ENCODE peak calls at places on chromosomes 2 and 18, in five cellular contexts. One of them, this sample, is unnamed.

GRCh38 chr18:57062841-57063240 is 84.0 kb upstream of the BOD1L2 start:
- DNase-seq in CD8-positive, alpha-beta T cell: no peak
- DNase-seq in cardiac muscle cell: no peak
- DNase-seq in testis: no peak
- DNase-seq in tibial nerve: no peak
- DNase-seq in this sample: no peak

GRCh38 chr2:152507941-152508340 is 173.0 kb downstream of the FMNL2 start:
- DNase-seq in tibial nerve: no peak
- DNase-seq in CD8-positive, alpha-beta T cell: no peak
- DNase-seq in cardiac muscle cell: no peak
- DNase-seq in testis: no peak
- DNase-seq in this sample: no peak

GRCh38 chr18:76450912-76451421 is 44.1 kb downstream of the ZNF516 start:
- DNase-seq in cardiac muscle cell: peak; percentile 65
- DNase-seq in tibial nerve: no peak
- DNase-seq in testis: peak; percentile 76
- DNase-seq in CD8-positive, alpha-beta T cell: no peak
- DNase-seq in this sample: no peak

GRCh38 chr2:136254681-136255080 is 136.7 kb upstream of the CXCR4 start:
- DNase-seq in CD8-positive, alpha-beta T cell: no peak
- DNase-seq in tibial nerve: no peak
- DNase-seq in cardiac muscle cell: no peak
- DNase-seq in testis: no peak
- DNase-seq in this sample: no peak

GRCh38 chr2:239143858-239144712 is 256.7 kb downstream of the HDAC4 start:
- DNase-seq in testis: peak; percentile 55
- DNase-seq in CD8-positive, alpha-beta T cell: peak; percentile 4
- DNase-seq in cardiac muscle cell: peak; percentile 58
- DNase-seq in tibial nerve: no peak
- DNase-seq in this sample: peak; percentile 25

GRCh38 chr2:47173986-47174730 is 19.1 kb upstream of the STPG4 start:
- DNase-seq in cardiac muscle cell: no peak
- DNase-seq in testis: no peak
- DNase-seq in CD8-positive, alpha-beta T cell: no peak
- DNase-seq in tibial nerve: no peak
- DNase-seq in this sample: no peak

GRCh38 chr2:200695178-200695930 is 109.5 kb downstream of the AOX1 start:
- DNase-seq in CD8-positive, alpha-beta T cell: no peak
- DNase-seq in testis: peak; percentile 20
- DNase-seq in tibial nerve: no peak
- DNase-seq in cardiac muscle cell: no peak
- DNase-seq in this sample: no peak

GRCh38 chr2:85785027-85785822 is 31.4 kb downstream of the ATOH8 start:
- DNase-seq in testis: no peak
- DNase-seq in cardiac muscle cell: no peak
- DNase-seq in tibial nerve: no peak
- DNase-seq in CD8-positive, alpha-beta T cell: no peak
- DNase-seq in this sample: peak; percentile 46

GRCh38 chr18:26456070-26456491 is 92.3 kb downstream of the KCTD1 start:
- DNase-seq in cardiac muscle cell: no peak
- DNase-seq in testis: no peak
- DNase-seq in CD8-positive, alpha-beta T cell: no peak
- DNase-seq in tibial nerve: no peak
- DNase-seq in this sample: no peak

GRCh38 chr2:57296795-57297517 is 749.6 kb upstream of the VRK2 start:
- DNase-seq in CD8-positive, alpha-beta T cell: no peak
- DNase-seq in cardiac muscle cell: no peak
- DNase-seq in testis: no peak
- DNase-seq in tibial nerve: no peak
- DNase-seq in this sample: no peak

GRCh38 chr18:53946561-53946960 is 277.9 kb downstream of the MBD2 start:
- DNase-seq in testis: no peak
- DNase-seq in cardiac muscle cell: no peak
- DNase-seq in tibial nerve: no peak
- DNase-seq in CD8-positive, alpha-beta T cell: no peak
- DNase-seq in this sample: no peak

GRCh38 chr18:23862071-23862470 is 152.5 kb upstream of the TTC39C start:
- DNase-seq in CD8-positive, alpha-beta T cell: no peak
- DNase-seq in testis: no peak
- DNase-seq in cardiac muscle cell: no peak
- DNase-seq in tibial nerve: no peak
- DNase-seq in this sample: no peak

GRCh38 chr2:42324949-42325348 is 36.1 kb downstream of the COX7A2L start:
- DNase-seq in tibial nerve: no peak
- DNase-seq in CD8-positive, alpha-beta T cell: no peak
- DNase-seq in testis: no peak
- DNase-seq in cardiac muscle cell: no peak
- DNase-seq in this sample: no peak

GRCh38 chr2:46979611-46980010 is 64.0 kb upstream of the MCFD2 start:
- DNase-seq in tibial nerve: no peak
- DNase-seq in testis: no peak
- DNase-seq in cardiac muscle cell: no peak
- DNase-seq in CD8-positive, alpha-beta T cell: peak; percentile 21
- DNase-seq in this sample: no peak

GRCh38 chr2:195038158-195038557 is 618.9 kb upstream of the SLC39A10 start:
- DNase-seq in tibial nerve: no peak
- DNase-seq in cardiac muscle cell: no peak
- DNase-seq in CD8-positive, alpha-beta T cell: no peak
- DNase-seq in testis: peak; percentile 54
- DNase-seq in this sample: no peak

GRCh38 chr18:3360211-3360610 is 89.8 kb upstream of the TGIF1 start:
- DNase-seq in cardiac muscle cell: no peak
- DNase-seq in tibial nerve: no peak
- DNase-seq in CD8-positive, alpha-beta T cell: no peak
- DNase-seq in testis: peak; percentile 38
- DNase-seq in this sample: peak; percentile 22

GRCh38 chr2:105407946-105408743 is 9.3 kb upstream of the FHL2 start:
- DNase-seq in CD8-positive, alpha-beta T cell: no peak
- DNase-seq in tibial nerve: no peak
- DNase-seq in testis: no peak
- DNase-seq in cardiac muscle cell: no peak
- DNase-seq in this sample: no peak

GRCh38 chr2:153871231-153872221 is at the start of gene GALNT13:
- DNase-seq in testis: peak; percentile 61
- DNase-seq in CD8-positive, alpha-beta T cell: no peak
- DNase-seq in tibial nerve: no peak
- DNase-seq in cardiac muscle cell: peak; percentile 78
- DNase-seq in this sample: peak; percentile 52

GRCh38 chr18:36728345-36728744 is 100.5 kb downstream of the TPGS2 start:
- DNase-seq in testis: no peak
- DNase-seq in CD8-positive, alpha-beta T cell: no peak
- DNase-seq in tibial nerve: no peak
- DNase-seq in cardiac muscle cell: no peak
- DNase-seq in this sample: no peak

GRCh38 chr2:75592028-75592427 is 31.3 kb upstream of the EVA1A start:
- DNase-seq in testis: no peak
- DNase-seq in CD8-positive, alpha-beta T cell: no peak
- DNase-seq in cardiac muscle cell: no peak
- DNase-seq in tibial nerve: no peak
- DNase-seq in this sample: no peak

GRCh38 chr2:240886678-240887574 is 9.0 kb downstream of the MAB21L4 start:
- DNase-seq in testis: no peak
- DNase-seq in CD8-positive, alpha-beta T cell: no peak
- DNase-seq in tibial nerve: no peak
- DNase-seq in cardiac muscle cell: no peak
- DNase-seq in this sample: no peak

DNA sequence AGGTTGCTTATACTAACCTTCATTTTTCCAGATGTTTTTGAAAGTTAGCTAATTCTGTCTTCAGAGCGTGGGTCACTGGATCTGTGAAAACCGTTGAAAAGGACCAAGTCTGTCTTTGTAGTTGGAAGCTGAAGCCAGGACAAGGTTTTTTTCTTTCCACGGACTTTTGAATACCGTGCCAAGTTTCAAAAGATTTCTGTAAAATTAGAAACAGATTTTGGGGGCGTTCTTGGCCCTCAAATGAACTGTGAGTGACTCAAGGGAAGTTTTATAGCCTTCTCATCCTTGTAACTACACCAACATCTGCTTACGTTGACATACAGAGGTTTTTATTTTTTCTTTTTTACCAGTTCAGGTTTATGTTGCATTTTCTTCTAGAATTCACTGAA is at the start of gene FAP:
- DNase-seq in testis: no peak
- DNase-seq in CD8-positive, alpha-beta T cell: no peak
- DNase-seq in cardiac muscle cell: no peak
- DNase-seq in tibial nerve: no peak
- DNase-seq in this sample: no peak
- H3K27ac ChIP-seq in testis: peak within 1 kb of the TSS; percentile 29
- H3K27ac ChIP-seq in CD8-positive, alpha-beta T cell: no peak within 1 kb of the TSS
- H3K27ac ChIP-seq in cardiac muscle cell: no peak within 1 kb of the TSS
- H3K27ac ChIP-seq in tibial nerve: no peak within 1 kb of the TSS
- H3K27ac ChIP-seq in this sample: no peak within 1 kb of the TSS

DNA sequence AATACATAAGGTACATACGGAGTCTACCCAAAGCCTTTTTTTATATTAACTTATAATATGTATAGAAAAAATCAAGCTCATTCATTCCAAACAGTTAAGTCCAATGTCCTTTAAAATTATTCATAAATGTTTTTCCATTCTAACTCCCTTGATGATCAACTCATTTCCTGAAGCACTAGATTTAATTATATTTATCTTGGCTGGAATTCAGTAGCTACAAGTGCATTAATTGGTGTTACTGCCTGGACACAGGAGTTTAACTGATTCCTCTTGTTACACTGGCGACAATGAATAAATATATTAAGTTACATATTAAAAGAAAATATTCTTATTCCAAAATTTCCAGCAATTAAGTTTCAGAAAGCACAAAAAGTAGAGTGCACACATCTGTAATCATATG is 35.8 kb downstream of the GALNT3 start:
- DNase-seq in testis: no peak
- DNase-seq in CD8-positive, alpha-beta T cell: no peak
- DNase-seq in cardiac muscle cell: no peak
- DNase-seq in tibial nerve: no peak
- DNase-seq in this sample: no peak
- H3K27ac ChIP-seq in testis: no peak overlapping the region
- H3K27ac ChIP-seq in CD8-positive, alpha-beta T cell: no peak overlapping the region
- H3K27ac ChIP-seq in cardiac muscle cell: no peak overlapping the region
- H3K27ac ChIP-seq in tibial nerve: no peak overlapping the region
- H3K27ac ChIP-seq in this sample: no peak overlapping the region

GRCh38 chr2:108271691-108272253 is 16.9 kb upstream of the SULT1C2 start:
- DNase-seq in cardiac muscle cell: no peak
- DNase-seq in CD8-positive, alpha-beta T cell: no peak
- DNase-seq in testis: peak; percentile 19
- DNase-seq in tibial nerve: peak; percentile 45
- DNase-seq in this sample: no peak
- H3K27ac ChIP-seq in cardiac muscle cell: no peak overlapping the region
- H3K27ac ChIP-seq in CD8-positive, alpha-beta T cell: no peak overlapping the region
- H3K27ac ChIP-seq in testis: no peak overlapping the region
- H3K27ac ChIP-seq in tibial nerve: peak overlapping the region; percentile 71
- H3K27ac ChIP-seq in this sample: no peak overlapping the region

DNA sequence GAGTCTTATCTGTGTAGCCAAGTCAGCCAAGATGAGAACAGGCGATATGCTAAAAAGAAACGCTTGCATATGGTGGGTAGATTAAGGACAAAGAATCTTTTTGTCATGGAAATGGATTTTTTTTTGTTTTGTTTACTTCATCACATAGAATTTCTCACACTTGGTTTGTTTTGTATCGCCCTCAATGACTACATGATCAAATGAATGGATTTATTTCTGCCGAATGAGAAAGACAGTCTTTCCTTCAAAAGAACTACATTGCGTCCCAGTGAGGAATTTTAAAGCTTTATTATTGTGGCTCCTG is 2.0 kb downstream of the SALL3 start:
- DNase-seq in testis: no peak
- DNase-seq in cardiac muscle cell: no peak
- DNase-seq in CD8-positive, alpha-beta T cell: no peak
- DNase-seq in tibial nerve: no peak
- DNase-seq in this sample: no peak
- H3K27ac ChIP-seq in testis: no peak overlapping the region
- H3K27ac ChIP-seq in cardiac muscle cell: no peak overlapping the region
- H3K27ac ChIP-seq in CD8-positive, alpha-beta T cell: no peak overlapping the region
- H3K27ac ChIP-seq in tibial nerve: no peak overlapping the region
- H3K27ac ChIP-seq in this sample: peak overlapping the region; percentile 21

DNA sequence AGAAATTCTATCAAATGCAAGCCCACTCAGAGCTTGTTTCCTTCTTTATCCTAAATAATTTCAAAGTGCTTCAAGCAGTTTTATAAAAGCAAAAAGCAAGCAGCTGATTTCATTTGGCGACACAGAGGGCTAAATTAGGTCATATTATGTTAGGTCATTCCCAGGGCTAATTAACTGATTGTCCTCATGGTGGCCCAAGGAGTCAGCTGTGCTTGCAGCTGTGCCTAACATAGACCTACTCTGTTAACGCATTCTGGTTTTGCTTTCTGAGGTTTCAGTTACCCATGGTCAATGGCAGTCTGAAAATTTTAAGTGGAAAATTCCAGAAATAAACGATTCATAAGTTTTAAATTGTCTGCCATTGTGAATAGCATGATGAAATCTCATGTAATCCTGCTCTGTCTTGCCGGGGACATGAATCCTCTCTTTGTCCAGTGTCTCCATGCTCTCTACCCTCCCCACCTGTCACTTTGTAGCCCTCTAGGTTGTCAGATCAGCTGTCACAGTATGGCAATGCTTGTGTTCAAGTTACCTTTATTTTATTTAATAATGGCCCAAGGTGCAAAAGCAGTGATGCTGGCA is 168.7 kb downstream of the KCNS3 start:
- DNase-seq in testis: no peak
- DNase-seq in tibial nerve: no peak
- DNase-seq in cardiac muscle cell: no peak
- DNase-seq in CD8-positive, alpha-beta T cell: no peak
- DNase-seq in this sample: no peak
- H3K27ac ChIP-seq in testis: no peak overlapping the region
- H3K27ac ChIP-seq in tibial nerve: no peak overlapping the region
- H3K27ac ChIP-seq in cardiac muscle cell: no peak overlapping the region
- H3K27ac ChIP-seq in CD8-positive, alpha-beta T cell: no peak overlapping the region
- H3K27ac ChIP-seq in this sample: peak overlapping the region; percentile 23

GRCh38 chr18:34729264-34729663 is 19.2 kb downstream of the DTNA start:
- DNase-seq in tibial nerve: no peak
- DNase-seq in CD8-positive, alpha-beta T cell: no peak
- DNase-seq in testis: peak; percentile 14
- DNase-seq in cardiac muscle cell: peak; percentile 71
- DNase-seq in this sample: no peak
- H3K27ac ChIP-seq in tibial nerve: no peak overlapping the region
- H3K27ac ChIP-seq in CD8-positive, alpha-beta T cell: no peak overlapping the region
- H3K27ac ChIP-seq in testis: peak overlapping the region; percentile 63
- H3K27ac ChIP-seq in cardiac muscle cell: no peak overlapping the region
- H3K27ac ChIP-seq in this sample: no peak overlapping the region

GRCh38 chr2:217049931-217050330 is 190.1 kb upstream of the TNP1 start:
- DNase-seq in cardiac muscle cell: no peak
- DNase-seq in tibial nerve: peak; percentile 58
- DNase-seq in CD8-positive, alpha-beta T cell: no peak
- DNase-seq in testis: peak; percentile 45
- DNase-seq in this sample: no peak
- H3K27ac ChIP-seq in cardiac muscle cell: no peak overlapping the region
- H3K27ac ChIP-seq in tibial nerve: no peak overlapping the region
- H3K27ac ChIP-seq in CD8-positive, alpha-beta T cell: no peak overlapping the region
- H3K27ac ChIP-seq in testis: no peak overlapping the region
- H3K27ac ChIP-seq in this sample: no peak overlapping the region

GRCh38 chr2:59947220-59947619 is 606.2 kb downstream of the BCL11A start:
- DNase-seq in tibial nerve: no peak
- DNase-seq in CD8-positive, alpha-beta T cell: no peak
- DNase-seq in cardiac muscle cell: peak; percentile 30
- DNase-seq in testis: no peak
- DNase-seq in this sample: no peak
- H3K27ac ChIP-seq in tibial nerve: no peak overlapping the region
- H3K27ac ChIP-seq in CD8-positive, alpha-beta T cell: no peak overlapping the region
- H3K27ac ChIP-seq in cardiac muscle cell: no peak overlapping the region
- H3K27ac ChIP-seq in testis: no peak overlapping the region
- H3K27ac ChIP-seq in this sample: no peak overlapping the region